ENCODE peak calls at places on chromosomes 7 and 10, in seven cellular contexts. E is stomach, Z is prostate gland, U is psoas muscle, I is body of pancreas, N is kidney, C is ovary. P is an unnamed sample.

GRCh38 chr7:68547181-68547580 is 1051.1 kb upstream of the AUTS2 start:
- DNase-seq in E (no peak), Z (no peak), U (no peak), I (no peak), N (no peak), C (no peak), P (no peak)

GRCh38 chr7:4834601-4835397 is 27.0 kb downstream of the PAPOLB start:
- DNase-seq in E (no peak), Z (no peak), U (peak), I (no peak), N (no peak), C (no peak), P (no peak)

GRCh38 chr10:62388328-62388727 is 14.2 kb downstream of the ZNF365 start:
- DNase-seq in E (no peak), Z (no peak), U (no peak), I (no peak), N (no peak), C (no peak), P (no peak)

GRCh38 chr10:131354380-131354779 is 42.9 kb upstream of the TCERG1L start:
- DNase-seq in E (no peak), Z (no peak), U (no peak), I (peak), N (no peak), C (no peak), P (no peak)

GRCh38 chr10:102413053-102413705 is 5.4 kb downstream of the PSD start:
- DNase-seq in E (no peak), Z (no peak), U (no peak), I (no peak), N (no peak), C (no peak), P (no peak)

GRCh38 chr7:29878081-29878688 is 71.9 kb downstream of the WIPF3 start:
- DNase-seq in E (peak), Z (peak), U (no peak), I (peak), N (no peak), C (no peak), P (no peak)

GRCh38 chr7:362416-363096 is 72.6 kb downstream of the FOXL3 start:
- DNase-seq in E (no peak), Z (no peak), U (peak), I (peak), N (peak), C (no peak), P (peak)

GRCh38 chr7:151648429-151648828 is 128.7 kb upstream of the RHEB start:
- DNase-seq in E (no peak), Z (no peak), U (no peak), I (no peak), N (no peak), C (no peak), P (no peak)

GRCh38 chr7:44145969-44146897 is 5.1 kb upstream of the MYL7 start:
- DNase-seq in E (peak), Z (peak), U (peak), I (peak), N (peak), C (peak), P (peak)

GRCh38 chr10:63713191-63714144 is 192.3 kb downstream of the REEP3 start:
- DNase-seq in E (peak), Z (no peak), U (peak), I (peak), N (peak), C (peak), P (peak)

GRCh38 chr10:92407305-92408016 is 116.5 kb downstream of the MARCHF5 start:
- DNase-seq in E (no peak), Z (no peak), U (no peak), I (no peak), N (no peak), C (no peak), P (no peak)

GRCh38 chr7:16345979-16346958 is 75.1 kb downstream of the CRPPA start:
- DNase-seq in E (no peak), Z (no peak), U (no peak), I (no peak), N (no peak), C (no peak), P (no peak)

GRCh38 chr7:130349911-130350782 is 5.5 kb downstream of the CPA5 start:
- DNase-seq in E (no peak), Z (no peak), U (no peak), I (no peak), N (no peak), C (no peak), P (no peak)

GRCh38 chr10:74381291-74381885 is 230.4 kb downstream of the ADK start:
- DNase-seq in E (no peak), Z (no peak), U (no peak), I (no peak), N (no peak), C (no peak), P (no peak)

GRCh38 chr7:38169862-38170261 is 8.2 kb upstream of the STARD3NL start:
- DNase-seq in E (no peak), Z (peak), U (no peak), I (peak), N (peak), C (no peak), P (no peak)

GRCh38 chr10:90308223-90308622 is 549.6 kb downstream of the HTR7 start:
- DNase-seq in E (no peak), Z (no peak), U (no peak), I (no peak), N (no peak), C (no peak), P (no peak)

GRCh38 chr10:47012214-47012613 is 101.0 kb downstream of the PTPN20 start:
- DNase-seq in E (no peak), Z (no peak), U (no peak), I (no peak), N (no peak), C (no peak), P (no peak)

GRCh38 chr10:69124558-69125121 is 662 bp downstream of the VPS26A start:
- DNase-seq in E (peak), Z (peak), U (peak), I (peak), N (no peak), C (peak), P (peak)

GRCh38 chr10:96334888-96335526 is 23.8 kb downstream of the OPALIN start:
- DNase-seq in E (no peak), Z (peak), U (no peak), I (peak), N (no peak), C (no peak), P (no peak)

GRCh38 chr7:2362385-2363088 is 7.9 kb downstream of the EIF3B start:
- DNase-seq in E (no peak), Z (no peak), U (peak), I (no peak), N (no peak), C (no peak), P (no peak)

GRCh38 chr7:74568658-74569057 is 88.9 kb upstream of the GTF2I start:
- DNase-seq in E (no peak), Z (no peak), U (no peak), I (no peak), N (no peak), C (no peak), P (no peak)

GRCh38 chr7:82578430-82578829 is 134.9 kb upstream of the CACNA2D1 start:
- DNase-seq in E (no peak), Z (no peak), U (no peak), I (no peak), N (no peak), C (no peak), P (no peak)

GRCh38 chr7:30817060-30817770 is 46.0 kb downstream of the MINDY4 start:
- DNase-seq in E (no peak), Z (no peak), U (no peak), I (no peak), N (no peak), C (no peak), P (no peak)

GRCh38 chr7:105127179-105127578 is 113.2 kb downstream of the KMT2E start:
- DNase-seq in E (no peak), Z (no peak), U (no peak), I (no peak), N (no peak), C (no peak), P (no peak)

GRCh38 chr7:20030915-20031362 is 186.2 kb downstream of the MACC1 start:
- DNase-seq in E (no peak), Z (no peak), U (no peak), I (no peak), N (no peak), C (no peak), P (no peak)

GRCh38 chr10:69807696-69808095 is 6.0 kb downstream of the COL13A1 start:
- DNase-seq in E (no peak), Z (no peak), U (no peak), I (no peak), N (no peak), C (no peak), P (no peak)

GRCh38 chr10:37975407-37975991 is 948 bp downstream of the ZNF25 start:
- DNase-seq in E (no peak), Z (no peak), U (no peak), I (no peak), N (no peak), C (no peak), P (no peak)

GRCh38 chr10:623039-623438 is 66.4 kb downstream of the DIP2C start:
- DNase-seq in E (no peak), Z (no peak), U (no peak), I (no peak), N (peak), C (peak), P (no peak)

GRCh38 chr7:102138676-102139075 is 148.0 kb upstream of the SH2B2 start:
- DNase-seq in E (no peak), Z (no peak), U (no peak), I (no peak), N (no peak), C (no peak), P (no peak)

GRCh38 chr10:13973742-13974141 is 357.0 kb downstream of the FRMD4A start:
- DNase-seq in E (no peak), Z (no peak), U (no peak), I (no peak), N (no peak), C (no peak), P (no peak)

GRCh38 chr10:78953124-78954008 is 115.4 kb upstream of the ZMIZ1 start:
- DNase-seq in E (no peak), Z (no peak), U (peak), I (no peak), N (peak), C (peak), P (no peak)

GRCh38 chr7:142939226-142939910 is at the start of gene LLCFC1:
- DNase-seq in E (peak), Z (peak), U (no peak), I (peak), N (no peak), C (no peak), P (no peak)

GRCh38 chr10:13525683-13526082 is 3.1 kb downstream of the BEND7 start:
- DNase-seq in E (no peak), Z (no peak), U (no peak), I (no peak), N (no peak), C (no peak), P (no peak)

GRCh38 chr10:17084989-17085725 is 44.5 kb downstream of the CUBN start:
- DNase-seq in E (no peak), Z (no peak), U (peak), I (no peak), N (no peak), C (no peak), P (no peak)

GRCh38 chr10:31977440-31978157 is 49.0 kb upstream of the ARHGAP12 start:
- DNase-seq in E (no peak), Z (no peak), U (no peak), I (no peak), N (no peak), C (no peak), P (no peak)

GRCh38 chr10:118448744-118449143 is 106.6 kb upstream of the FAM204A start:
- DNase-seq in E (no peak), Z (no peak), U (no peak), I (no peak), N (no peak), C (no peak), P (no peak)

GRCh38 chr7:93219877-93220276 is 6.4 kb downstream of the HEPACAM2 start:
- DNase-seq in E (no peak), Z (no peak), U (no peak), I (no peak), N (no peak), C (no peak), P (no peak)
- H3K4me3 ChIP-seq in E (no peak), Z (no peak), U (no peak), I (no peak), N (no peak), C (no peak), P (no peak)

GRCh38 chr10:52212802-52213510 is 101.1 kb upstream of the DKK1 start:
- DNase-seq in E (no peak), Z (no peak), U (no peak), I (no peak), N (no peak), C (no peak), P (no peak)
- H3K27ac ChIP-seq in E (peak), Z (no peak), U (peak), I (peak), N (no peak), C (no peak), P (peak)

GRCh38 chr7:121079425-121080169 is 91.1 kb downstream of the CPED1 start:
- DNase-seq in E (no peak), Z (no peak), U (no peak), I (no peak), N (no peak), C (no peak), P (no peak)
- TF ChIP-seq CTCF in E (no peak), Z (no peak), U (no peak), I (no peak), N (no peak), C (no peak), P (no peak)

GRCh38 chr10:75404023-75404334 is 2.4 kb upstream of the ZNF503 start:
- DNase-seq in E (no peak), Z (no peak), U (no peak), I (no peak), N (no peak), C (no peak), P (no peak)

GRCh38 chr10:75406158-75407065 is 4.8 kb upstream of the ZNF503 start:
- DNase-seq in E (peak), Z (no peak), U (no peak), I (peak), N (no peak), C (no peak), P (no peak)

GRCh38 chr10:75403144-75404022 is 1.8 kb upstream of the ZNF503 start:
- DNase-seq in E (peak), Z (peak), U (peak), I (peak), N (peak), C (peak), P (peak)

GRCh38 chr10:75405201-75406143 is 3.9 kb upstream of the ZNF503 start:
- DNase-seq in E (peak), Z (peak), U (no peak), I (peak), N (peak), C (peak), P (peak)

GRCh38 chr10:75404335-75405200 is 3.0 kb upstream of the ZNF503 start:
- DNase-seq in E (peak), Z (peak), U (no peak), I (peak), N (peak), C (peak), P (peak)
- H3K4me3 ChIP-seq in E (peak), Z (peak), U (peak), I (peak), N (peak), C (peak), P (peak)

GRCh38 chr7:148746139-148746538 is 47.4 kb downstream of the CUL1 start:
- DNase-seq in E (no peak), Z (no peak), U (no peak), I (no peak), N (no peak), C (no peak), P (no peak)
- H3K27ac ChIP-seq in E (no peak), Z (no peak), U (peak), I (no peak), N (no peak), C (no peak), P (no peak)

GRCh38 chr10:132443605-132443997 is 46.6 kb downstream of the PWWP2B start:
- DNase-seq in E (no peak), Z (no peak), U (no peak), I (peak), N (peak), C (peak), P (peak)
- TF ChIP-seq CTCF in E (peak), Z (no peak), U (peak), I (peak), N (no peak), C (no peak), P (peak)

GRCh38 chr10:87625658-87626057 is 34.0 kb upstream of the PAPSS2 start:
- DNase-seq in E (no peak), Z (no peak), U (no peak), I (no peak), N (no peak), C (no peak), P (no peak)
- H3K4me3 ChIP-seq in E (no peak), Z (no peak), U (no peak), I (no peak), N (no peak), C (no peak), P (no peak)

DNA sequence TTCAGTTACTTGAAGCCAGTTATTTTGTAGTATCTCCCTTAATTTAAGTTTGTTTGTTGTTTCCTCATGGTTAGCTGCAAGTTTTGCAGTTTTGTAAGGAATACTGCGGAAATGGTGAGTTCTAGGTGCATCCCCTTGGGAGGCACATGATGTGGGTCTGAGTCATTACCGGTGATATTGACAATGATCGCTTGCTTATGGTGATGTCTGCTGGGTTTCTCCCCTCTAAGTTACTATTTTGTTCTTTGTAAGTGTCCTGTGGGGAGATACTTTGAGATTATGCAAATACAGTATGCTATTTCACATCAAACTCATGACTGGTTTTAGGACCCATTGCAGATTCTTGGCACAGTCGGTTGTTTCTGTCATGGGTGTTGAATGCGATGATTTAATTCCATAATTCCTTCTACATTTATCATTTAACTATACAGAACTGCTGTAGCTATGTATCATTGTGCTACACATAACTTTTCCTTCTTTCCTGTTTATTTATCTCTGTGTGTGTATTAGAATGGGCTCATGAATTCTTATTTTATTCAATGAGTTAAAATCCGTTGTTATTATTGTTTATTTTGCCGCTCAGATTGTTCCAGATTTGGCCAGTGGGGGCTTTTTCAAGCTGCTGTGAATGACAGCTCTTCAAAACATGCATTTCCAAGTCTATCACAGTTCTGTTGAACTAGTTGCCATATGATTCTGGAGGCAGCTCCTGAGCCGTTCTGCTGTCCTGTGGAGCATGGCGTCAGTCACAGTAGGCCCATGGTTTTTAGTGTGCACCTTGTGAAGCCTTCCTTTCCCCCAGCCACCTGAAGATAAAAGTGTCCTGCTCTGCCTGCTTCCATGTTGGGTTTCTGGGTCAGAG is 18.4 kb downstream of the TSPAN14 start:
- DNase-seq in E (no peak), Z (no peak), U (no peak), I (no peak), N (no peak), C (no peak), P (no peak)
- H3K27ac ChIP-seq in E (peak), Z (no peak), U (peak), I (no peak), N (peak), C (peak), P (no peak)

DNA sequence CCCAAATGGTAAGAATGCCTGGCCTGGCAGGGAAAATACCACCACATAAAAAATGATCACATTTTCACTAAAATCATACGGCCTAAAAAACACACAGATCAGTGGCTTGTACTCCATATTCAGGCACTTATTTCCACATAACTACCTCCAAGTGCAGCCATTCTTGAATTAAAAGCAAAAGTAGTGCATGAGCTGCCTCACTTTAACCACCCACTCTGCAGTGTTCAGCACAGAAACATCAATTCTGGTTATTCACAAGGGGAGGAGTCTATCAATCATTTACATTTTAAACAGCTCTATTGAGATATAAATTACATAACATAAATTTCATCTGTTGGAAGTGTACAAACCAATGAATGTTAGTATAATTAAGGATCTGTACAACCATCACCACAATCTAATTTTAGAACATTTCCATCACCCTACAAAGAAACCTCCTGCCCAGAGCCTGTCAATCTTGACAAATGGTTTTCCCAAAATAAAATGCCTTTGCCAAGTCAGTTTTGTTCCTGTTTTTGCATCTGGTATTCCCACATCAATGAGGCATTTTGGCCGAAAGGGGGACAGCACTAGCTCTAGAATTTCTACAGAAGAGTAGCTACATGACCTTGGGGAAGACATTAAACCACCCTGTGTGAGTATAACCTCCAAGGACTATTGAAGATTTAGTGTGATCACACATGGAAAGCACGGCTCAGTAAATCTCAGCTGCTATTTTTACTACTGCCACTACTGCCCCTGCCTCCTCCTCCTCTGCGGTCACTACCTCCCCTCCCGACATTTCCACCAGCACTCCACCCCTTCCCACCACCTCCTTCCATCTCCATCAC is 70.0 kb downstream of the GRB10 start:
- DNase-seq in E (no peak), Z (no peak), U (no peak), I (no peak), N (no peak), C (no peak), P (no peak)
- TF ChIP-seq CTCF in E (no peak), Z (no peak), U (no peak), I (no peak), N (no peak), C (no peak), P (no peak)